ENCODE peak calls at places on chromosome 4, in nine cellular contexts. Z is posterior vena cava; B is spleen; M is GM13976; A is non-pigmented ciliary epithelial cell; K is NCI-H1417 treated with DMSO at 0.1 percent for 48 hours; O is OCI-LY7; U is activated CD4-positive, alpha-beta T cell treated with anti-CD3 and anti-CD28 coated beads, Interleukin-2, amount 50 U/mL, for 4 hours; L is activated naive CD4-positive, alpha-beta T cell treated with Interleukin-2 at 50 U/mL for 16 hours. I is an unnamed sample.

GRCh38 chr4:26320159-26320452 is 708 bp upstream of the RBPJ start:
- DNase-seq in B (no peak), L (no peak), K (no peak), U (no peak), M (peak), A (no peak), Z (no peak), O (peak), I (no peak)

GRCh38 chr4:17613761-17614415 is 553 bp upstream of the MED28 start:
- DNase-seq in L (peak), K (no peak), M (no peak), A (no peak), U (no peak), Z (no peak), B (peak), O (peak), I (no peak)

GRCh38 chr4:40003986-40004385 is 26.3 kb upstream of the PDS5A start:
- DNase-seq in M (no peak), U (no peak), Z (no peak), K (no peak), B (no peak), O (peak), A (peak), L (no peak), I (no peak)

GRCh38 chr4:89482248-89482647 is 174.6 kb upstream of the GPRIN3 start:
- DNase-seq in K (peak), B (no peak), U (no peak), O (peak), A (no peak), Z (no peak), L (no peak), M (peak), I (peak)

GRCh38 chr4:121711263-121712000 is 14.7 kb upstream of the ANXA5 start:
- DNase-seq in O (no peak), A (peak), Z (peak), B (peak), M (peak), K (no peak), L (peak), U (no peak), I (peak)

GRCh38 chr4:53551963-53552362 is 39.3 kb downstream of the LNX1 start:
- DNase-seq in Z (no peak), M (no peak), U (no peak), K (no peak), A (no peak), B (no peak), L (no peak), O (no peak), I (no peak)

GRCh38 chr4:140296335-140296753 is 77.1 kb upstream of the SCOC start:
- DNase-seq in K (peak), O (no peak), M (no peak), L (no peak), U (no peak), A (peak), Z (peak), B (no peak), I (peak)

GRCh38 chr4:38162240-38162784 is 202.1 kb downstream of the PTTG2 start:
- DNase-seq in A (no peak), M (no peak), Z (no peak), O (no peak), U (no peak), L (no peak), K (no peak), B (no peak), I (no peak)

GRCh38 chr4:142211444-142211843 is 575.1 kb downstream of the IL15 start:
- DNase-seq in O (no peak), U (no peak), Z (no peak), M (no peak), B (no peak), K (no peak), L (no peak), A (no peak), I (no peak)

GRCh38 chr4:106291678-106292077 is 24.3 kb downstream of the TBCK start:
- DNase-seq in K (no peak), M (no peak), L (no peak), Z (no peak), O (no peak), U (no peak), B (no peak), A (no peak), I (no peak)

GRCh38 chr4:186698028-186698427 is 25.6 kb downstream of the FAT1 start:
- DNase-seq in U (no peak), O (no peak), L (no peak), Z (no peak), B (no peak), K (no peak), M (no peak), A (no peak), I (no peak)

GRCh38 chr4:978957-979701 is 5.8 kb upstream of the DGKQ start:
- DNase-seq in M (no peak), L (no peak), B (no peak), O (no peak), U (no peak), Z (no peak), K (no peak), A (no peak), I (no peak)

GRCh38 chr4:56630876-56631666 is 50.0 kb downstream of the HOPX start:
- DNase-seq in M (no peak), K (no peak), A (no peak), Z (no peak), L (no peak), B (no peak), O (no peak), U (no peak), I (no peak)

GRCh38 chr4:25843340-25844097 is 19.3 kb downstream of the SEL1L3 start:
- DNase-seq in O (no peak), A (no peak), K (no peak), Z (no peak), B (peak), M (peak), U (no peak), L (no peak), I (peak)

GRCh38 chr4:63269156-63269555 is 1140.1 kb downstream of the TECRL start:
- DNase-seq in B (no peak), L (no peak), K (no peak), U (no peak), Z (no peak), M (no peak), O (no peak), A (no peak), I (no peak)

GRCh38 chr4:52873861-52874343 is 11.8 kb downstream of the RASL11B start:
- DNase-seq in U (no peak), L (no peak), B (no peak), A (no peak), K (no peak), M (no peak), Z (no peak), O (no peak), I (peak)

GRCh38 chr4:169014581-169014980 is 4.5 kb upstream of the CBR4 start:
- DNase-seq in B (no peak), U (no peak), M (no peak), A (no peak), L (no peak), O (no peak), K (no peak), Z (no peak), I (no peak)

GRCh38 chr4:151792995-151793394 is 32.2 kb upstream of the GATB start:
- DNase-seq in B (no peak), K (no peak), U (no peak), A (no peak), Z (no peak), O (no peak), L (no peak), M (no peak), I (no peak)

GRCh38 chr4:121741751-121742150 is 23.2 kb downstream of the SMIM43 start:
- DNase-seq in O (no peak), L (no peak), K (no peak), M (no peak), U (no peak), A (no peak), B (no peak), Z (no peak), I (no peak)

GRCh38 chr4:19791422-19792113 is 460.1 kb upstream of the SLIT2 start:
- DNase-seq in A (no peak), Z (no peak), L (no peak), O (no peak), M (no peak), K (no peak), B (no peak), U (no peak), I (no peak)

GRCh38 chr4:153651961-153652784 is 31.9 kb upstream of the TLR2 start:
- DNase-seq in B (no peak), O (no peak), M (no peak), A (no peak), Z (peak), U (no peak), L (peak), K (no peak), I (no peak)

GRCh38 chr4:8084031-8084660 is 74.5 kb downstream of the ABLIM2 start:
- DNase-seq in K (no peak), O (no peak), Z (peak), A (no peak), L (no peak), M (no peak), U (no peak), B (no peak), I (no peak)

GRCh38 chr4:2363056-2363719 is 55.3 kb downstream of the ZFYVE28 start:
- DNase-seq in L (no peak), Z (peak), B (no peak), A (no peak), U (no peak), M (no peak), O (no peak), K (no peak), I (peak)

GRCh38 chr4:19947349-19947748 is 304.4 kb upstream of the SLIT2 start:
- DNase-seq in U (no peak), L (no peak), K (no peak), O (no peak), A (peak), M (no peak), Z (no peak), B (no peak), I (no peak)

I was measured in cerebellar cortex.